ENCODE peak calls at places on chromosomes 5 and 9, in seven cellular contexts. I is CD4-positive, alpha-beta T cell; P is CD8-positive, alpha-beta memory T cell; A is heart left ventricle; O is trophoblast cell; Q is RWPE1; B is breast epithelium. X is an unnamed sample.
A peak's percentile ranks its signal among the peaks of the same experiment; 100 is the strongest.

GRCh38 chr5:150763023-150763793 is 4.4 kb upstream of the DCTN4 start:
- DNase-seq in I (no peak), P (no peak), A (peak; percentile 73), O (peak; percentile 89), Q (peak; percentile 90), B (no peak), X (peak; percentile 91)

GRCh38 chr5:6353602-6354001 is 24.7 kb downstream of the MED10 start:
- DNase-seq in I (no peak), P (no peak), A (no peak), O (no peak), Q (no peak), B (no peak), X (no peak)

GRCh38 chr9:87007711-87008360 is 60.5 kb upstream of the GAS1 start:
- DNase-seq in I (no peak), P (no peak), A (no peak), O (no peak), Q (no peak), B (no peak), X (no peak)

GRCh38 chr5:179225387-179225786 is 119.9 kb downstream of the ADAMTS2 start:
- DNase-seq in I (no peak), P (no peak), A (no peak), O (no peak), Q (no peak), B (no peak), X (peak; percentile 48)

GRCh38 chr5:176360894-176361436 is 599 bp downstream of the KIAA1191 start:
- DNase-seq in I (peak; percentile 2), P (no peak), A (no peak), O (no peak), Q (peak; percentile 30), B (peak; percentile 19), X (peak; percentile 73)

GRCh38 chr5:173671121-173671949 is 54.9 kb upstream of the BOD1 start:
- DNase-seq in I (no peak), P (no peak), A (peak; percentile 89), O (no peak), Q (no peak), B (peak; percentile 70), X (no peak)

GRCh38 chr5:24817966-24818365 is 173.2 kb upstream of the CDH10 start:
- DNase-seq in I (no peak), P (no peak), A (no peak), O (no peak), Q (no peak), B (no peak), X (no peak)

GRCh38 chr5:125798311-125798710 is 624.9 kb upstream of the GRAMD2B start:
- DNase-seq in I (no peak), P (no peak), A (no peak), O (peak; percentile 66), Q (peak; percentile 23), B (no peak), X (no peak)

GRCh38 chr9:86838883-86839497 is 108.3 kb downstream of the GAS1 start:
- DNase-seq in I (no peak), P (no peak), A (peak; percentile 37), O (no peak), Q (no peak), B (no peak), X (no peak)

GRCh38 chr9:20582150-20582549 is 40.1 kb downstream of the MLLT3 start:
- DNase-seq in I (no peak), P (no peak), A (no peak), O (no peak), Q (no peak), B (no peak), X (no peak)

GRCh38 chr5:8327016-8327415 is 458.1 kb downstream of the MTRR start:
- DNase-seq in I (no peak), P (no peak), A (no peak), O (no peak), Q (no peak), B (no peak), X (no peak)

GRCh38 chr9:15786616-15787015 is 233.8 kb downstream of the CCDC171 start:
- DNase-seq in I (no peak), P (no peak), A (no peak), O (no peak), Q (no peak), B (no peak), X (no peak)
- H3K27ac ChIP-seq in I (no peak overlapping the region), P (no peak overlapping the region), A (no peak overlapping the region), O (peak overlapping the region; percentile 42), Q (no peak overlapping the region), B (no peak overlapping the region), X (no peak overlapping the region)

GRCh38 chr9:14270358-14271077 is 43.4 kb downstream of the NFIB start:
- DNase-seq in I (no peak), P (no peak), A (no peak), O (no peak), Q (no peak), B (no peak), X (no peak)

GRCh38 chr9:14275331-14275730 is 38.6 kb downstream of the NFIB start:
- DNase-seq in I (no peak), P (no peak), A (no peak), O (no peak), Q (no peak), B (no peak), X (no peak)

GRCh38 chr9:14272924-14273528 is 40.9 kb downstream of the NFIB start:
- DNase-seq in I (no peak), P (no peak), A (no peak), O (no peak), Q (no peak), B (no peak), X (no peak)

GRCh38 chr9:14269911-14270310 is 44.0 kb downstream of the NFIB start:
- DNase-seq in I (no peak), P (no peak), A (no peak), O (no peak), Q (no peak), B (no peak), X (no peak)

DNA sequence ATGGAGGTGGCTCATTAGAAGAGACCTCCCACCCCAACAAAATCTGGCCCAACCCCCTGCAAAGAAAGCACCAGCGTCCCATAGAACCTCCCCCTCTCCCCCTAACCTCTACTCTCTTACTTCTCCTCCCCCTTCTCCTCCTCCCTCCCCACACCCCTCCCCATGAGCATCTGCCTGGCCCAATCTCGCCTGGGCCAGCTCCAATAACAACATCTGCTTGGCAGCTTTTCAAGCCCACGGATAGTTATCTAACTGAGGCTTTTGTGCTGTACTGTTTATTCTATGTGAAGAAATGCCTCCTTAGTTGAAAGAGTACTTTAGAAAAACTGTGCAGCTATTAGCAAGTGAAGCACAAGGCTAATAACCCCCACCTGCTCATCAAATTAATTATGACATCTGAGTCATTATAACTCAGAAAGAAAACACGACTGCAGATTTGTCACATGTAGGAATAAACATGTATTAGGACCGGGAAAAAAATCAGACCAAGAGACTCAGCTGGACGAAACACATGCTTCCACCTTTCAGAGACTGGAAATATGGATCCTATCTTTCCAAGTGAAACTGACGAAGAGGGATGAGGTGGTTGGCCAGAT is 42.8 kb downstream of the NFIB start:
- DNase-seq in I (no peak), P (no peak), A (peak; percentile 72), O (no peak), Q (peak; percentile 5), B (no peak), X (no peak)
- H3K27ac ChIP-seq in I (no peak overlapping the region), P (no peak overlapping the region), A (peak overlapping the region; percentile 53), O (peak overlapping the region; percentile 35), Q (peak overlapping the region; percentile 60), B (peak overlapping the region; percentile 65), X (peak overlapping the region; percentile 44)

GRCh38 chr9:137193771-137194170 is 5.3 kb downstream of the SSNA1 start:
- DNase-seq in I (no peak), P (no peak), A (no peak), O (no peak), Q (no peak), B (no peak), X (no peak)
- H3K27ac ChIP-seq in I (no peak overlapping the region), P (no peak overlapping the region), A (peak overlapping the region; percentile 38), O (no peak overlapping the region), Q (peak overlapping the region; percentile 99), B (no peak overlapping the region), X (no peak overlapping the region)

GRCh38 chr5:112329429-112330090 is 89.5 kb downstream of the EPB41L4A start:
- DNase-seq in I (no peak), P (no peak), A (no peak), O (no peak), Q (no peak), B (no peak), X (no peak)
- H3K27ac ChIP-seq in I (no peak overlapping the region), P (no peak overlapping the region), A (no peak overlapping the region), O (no peak overlapping the region), Q (no peak overlapping the region), B (no peak overlapping the region), X (no peak overlapping the region)

GRCh38 chr5:35990524-35990923 is 666 bp downstream of the UGT3A1 start:
- DNase-seq in I (no peak), P (no peak), A (no peak), O (no peak), Q (no peak), B (no peak), X (no peak)
- H3K27ac ChIP-seq in I (no peak overlapping the region), P (no peak overlapping the region), A (no peak overlapping the region), O (no peak overlapping the region), Q (no peak overlapping the region), B (no peak overlapping the region), X (no peak overlapping the region)

GRCh38 chr9:131627846-131628820 is 82.8 kb downstream of the PRRT1B start:
- DNase-seq in I (peak; percentile 52), P (peak; percentile 92), A (peak; percentile 85), O (peak; percentile 89), Q (no peak), B (peak; percentile 57), X (no peak)
- H3K27ac ChIP-seq in I (peak overlapping the region; percentile 61), P (peak overlapping the region; percentile 92), A (peak overlapping the region; percentile 24), O (peak overlapping the region; percentile 32), Q (peak overlapping the region; percentile 15), B (peak overlapping the region; percentile 29), X (no peak overlapping the region)

DNA sequence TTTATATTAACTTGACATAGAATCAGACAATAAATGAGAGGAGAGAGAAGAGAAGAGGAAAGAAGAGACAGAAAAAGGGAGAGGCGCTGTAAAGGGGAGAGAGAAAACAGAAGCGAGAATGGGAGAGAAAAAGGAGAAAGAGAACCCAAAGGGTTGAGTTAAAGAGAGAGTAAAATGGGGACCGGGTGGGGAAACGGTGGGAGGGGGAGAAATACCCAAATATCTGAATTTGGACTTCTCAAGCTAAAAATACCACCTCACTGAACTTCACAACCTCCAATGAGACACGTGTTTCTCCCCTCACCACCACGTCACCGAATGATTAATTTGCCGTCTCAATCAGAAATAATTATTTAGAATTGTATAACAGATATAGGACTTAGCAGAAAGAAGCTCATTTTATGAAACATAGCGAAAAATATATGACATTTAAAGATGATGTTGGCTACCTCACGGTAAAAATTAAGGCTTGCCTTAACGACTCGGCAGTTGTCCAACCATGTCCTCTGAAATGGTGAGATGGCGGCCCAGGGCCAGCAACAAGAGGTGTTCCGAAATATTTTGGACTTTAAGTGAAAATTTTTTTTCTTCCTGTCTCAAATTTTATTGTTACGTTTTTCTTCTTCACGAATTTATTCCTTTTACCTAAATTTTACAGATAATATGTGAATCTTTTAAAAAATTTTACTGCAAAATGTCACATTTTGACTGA is 204.0 kb downstream of the MEF2C start:
- DNase-seq in I (no peak), P (no peak), A (no peak), O (no peak), Q (no peak), B (no peak), X (no peak)
- H3K27ac ChIP-seq in I (no peak overlapping the region), P (no peak overlapping the region), A (no peak overlapping the region), O (no peak overlapping the region), Q (no peak overlapping the region), B (no peak overlapping the region), X (no peak overlapping the region)

X was measured in RWPE2.